ENCODE peak calls at places on chromosomes 4 and X, in eight cellular contexts. S is fibroblast of the aortic adventitia; T is epithelial cell of proximal tubule; C is adipocyte; P is uterus; U is H9; J is activated T-cell treated with anti-CD3 and anti-CD28 coated beads, Interleukin-2, amount 50 U/mL, for 72 hours; I is hepatocyte. L is an unnamed sample.

GRCh38 chr4:53722110-53722509 is 130.8 kb upstream of the LNX1 start:
- DNase-seq in T (no peak), P (no peak), S (no peak), U (no peak), C (no peak), J (no peak), I (no peak), L (no peak)

GRCh38 chrX:83934220-83934619 is 73.3 kb downstream of the CYLC1 start:
- DNase-seq in T (no peak), I (no peak), S (no peak), J (no peak), U (no peak), C (peak), P (no peak), L (no peak)

GRCh38 chr4:3873446-3874415 is 107.5 kb downstream of the ADRA2C start:
- DNase-seq in S (no peak), I (no peak), C (no peak), T (no peak), J (no peak), U (peak), P (no peak), L (no peak)

GRCh38 chr4:176635372-176636261 is 157.1 kb downstream of the VEGFC start:
- DNase-seq in U (no peak), P (no peak), I (peak), C (no peak), J (no peak), T (no peak), S (peak), L (no peak)

GRCh38 chrX:26670521-26670920 is 454.6 kb downstream of the MAGEB5 start:
- DNase-seq in S (no peak), J (no peak), P (no peak), C (no peak), T (no peak), I (no peak), U (no peak), L (no peak)

GRCh38 chr4:173448919-173449641 is 50.2 kb upstream of the SCRG1 start:
- DNase-seq in C (no peak), U (no peak), T (no peak), S (no peak), J (no peak), I (no peak), P (no peak), L (no peak)

GRCh38 chr4:106691749-106692148 is 323.2 kb upstream of the GIMD1 start:
- DNase-seq in C (peak), U (no peak), I (no peak), T (no peak), J (no peak), P (no peak), S (no peak), L (no peak)

GRCh38 chr4:6840062-6840976 is 57.8 kb downstream of the KIAA0232 start:
- DNase-seq in S (peak), I (peak), P (no peak), C (peak), J (no peak), U (no peak), T (no peak), L (peak)

GRCh38 chrX:154603438-154604430 is 15.3 kb downstream of the CTAG1B start:
- DNase-seq in C (peak), U (no peak), I (peak), J (no peak), T (peak), S (peak), P (no peak), L (peak)

GRCh38 chr4:165874799-165875371 is 1.8 kb downstream of the TLL1 start:
- DNase-seq in S (no peak), U (peak), T (peak), I (peak), P (no peak), J (no peak), C (no peak), L (no peak)

GRCh38 chrX:56764153-56764974 is 35.3 kb downstream of the NBDY start:
- DNase-seq in T (peak), U (peak), P (peak), C (peak), J (peak), I (peak), S (peak), L (peak)

GRCh38 chrX:6386837-6387236 is 148.1 kb downstream of the VCX3A start:
- DNase-seq in T (no peak), J (no peak), S (no peak), P (no peak), U (no peak), C (no peak), I (no peak), L (no peak)

GRCh38 chr4:82981116-82981515 is 29.5 kb downstream of the LIN54 start:
- DNase-seq in J (no peak), P (no peak), S (no peak), C (no peak), U (no peak), T (no peak), I (no peak), L (no peak)

GRCh38 chr4:146311238-146311970 is 97.1 kb downstream of the REELD1 start:
- DNase-seq in C (no peak), S (no peak), T (no peak), J (no peak), U (no peak), I (no peak), P (no peak), L (no peak)

GRCh38 chrX:129262912-129263311 is 260.4 kb downstream of the SMARCA1 start:
- DNase-seq in P (no peak), U (no peak), T (no peak), I (no peak), S (no peak), C (no peak), J (no peak), L (no peak)

GRCh38 chrX:68186552-68187262 is 246.6 kb downstream of the OPHN1 start:
- DNase-seq in S (peak), U (no peak), P (no peak), C (no peak), J (no peak), T (no peak), I (no peak), L (no peak)

GRCh38 chr4:180234730-180235129 is 2008.5 kb upstream of the TENM3 start:
- DNase-seq in S (no peak), T (no peak), C (peak), P (no peak), I (no peak), J (no peak), U (no peak), L (no peak)

GRCh38 chr4:42149004-42149403 is 3.5 kb downstream of the BEND4 start:
- DNase-seq in P (no peak), J (no peak), U (no peak), C (no peak), T (no peak), I (no peak), S (no peak), L (no peak)

GRCh38 chr4:40196724-40197281 is at the start of gene RHOH:
- DNase-seq in C (no peak), T (no peak), U (no peak), J (peak), P (no peak), S (no peak), I (no peak), L (no peak)

GRCh38 chr4:148793221-148793620 is 351.0 kb upstream of the NR3C2 start:
- DNase-seq in J (no peak), S (peak), P (no peak), I (no peak), U (no peak), C (no peak), T (no peak), L (no peak)

GRCh38 chr4:84753318-84753972 is 170.5 kb downstream of the CDS1 start:
- DNase-seq in I (no peak), P (no peak), T (no peak), S (no peak), C (no peak), J (no peak), U (no peak), L (peak)